ENCODE peak calls at places on chromosomes 13 and 19, in seven cellular contexts. T is gastrocnemius medialis; Y is CD8-positive, alpha-beta T cell; V is PC-3; L is IMR-90; O is body of pancreas; B is fibroblast of lung. M is an unnamed sample.

GRCh38 chr19:3785938-3786824 is at the start of gene MATK:
- DNase-seq in T (no peak), O (no peak), L (no peak), Y (no peak), V (no peak), B (no peak), M (no peak)

GRCh38 chr19:30342901-30343300 is 29.3 kb upstream of the ZNF536 start:
- DNase-seq in L (no peak), O (no peak), T (no peak), V (no peak), Y (no peak), B (no peak), M (no peak)

GRCh38 chr19:920051-920857 is 3.1 kb downstream of the KISS1R start:
- DNase-seq in O (no peak), T (no peak), Y (peak; percentile 82), V (peak; percentile 38), B (no peak), L (no peak), M (no peak)

GRCh38 chr19:13093407-13094284 is 9.0 kb downstream of the LYL1 start:
- DNase-seq in B (peak; percentile 80), O (peak; percentile 80), T (peak; percentile 83), Y (peak; percentile 87), L (peak; percentile 78), V (peak; percentile 95), M (peak; percentile 68)

GRCh38 chr13:28258401-28258800 is 120.1 kb downstream of the PAN3 start:
- DNase-seq in T (no peak), Y (no peak), L (no peak), O (no peak), B (no peak), V (no peak), M (no peak)

GRCh38 chr13:24261566-24261965 is 47.8 kb upstream of the C1QTNF9 start:
- DNase-seq in T (no peak), L (no peak), Y (peak; percentile 57), B (no peak), O (no peak), V (no peak), M (no peak)

GRCh38 chr13:111407381-111408131 is 87.1 kb downstream of the TEX29 start:
- DNase-seq in O (no peak), T (no peak), B (no peak), L (no peak), Y (no peak), V (no peak), M (no peak)

GRCh38 chr19:6138066-6138465 is 2.6 kb downstream of the ACSBG2 start:
- DNase-seq in B (no peak), T (no peak), O (no peak), V (no peak), Y (no peak), L (no peak), M (no peak)

GRCh38 chr13:109748677-109749076 is 37.7 kb downstream of the IRS2 start:
- DNase-seq in L (no peak), Y (no peak), B (no peak), O (no peak), V (no peak), T (no peak), M (no peak)

GRCh38 chr13:46894534-46894906 is 2.3 kb downstream of the HTR2A start:
- DNase-seq in B (peak; percentile 38), O (no peak), Y (no peak), L (no peak), V (peak; percentile 37), T (no peak), M (no peak)
- H3K4me3 ChIP-seq in B (peak overlapping the region; percentile 89), O (peak overlapping the region; percentile 34), Y (no peak overlapping the region), L (peak overlapping the region; percentile 63), V (peak overlapping the region; percentile 83), T (peak overlapping the region; percentile 66), M (peak overlapping the region; percentile 65)

GRCh38 chr19:18841400-18841799 is 9.6 kb downstream of the UPF1 start:
- DNase-seq in Y (peak; percentile 47), V (no peak), B (no peak), O (no peak), L (no peak), T (no peak), M (no peak)

GRCh38 chr19:18843960-18844359 is 12.2 kb downstream of the UPF1 start:
- DNase-seq in Y (no peak), B (peak; percentile 58), O (no peak), V (no peak), T (no peak), L (no peak), M (peak; percentile 23)

GRCh38 chr19:18839465-18840287 is 7.9 kb downstream of the UPF1 start:
- DNase-seq in Y (no peak), L (no peak), B (no peak), T (no peak), V (no peak), O (no peak), M (no peak)

GRCh38 chr19:18842166-18842565 is 10.4 kb downstream of the UPF1 start:
- DNase-seq in L (no peak), O (no peak), T (no peak), V (no peak), B (no peak), Y (no peak), M (no peak)

DNA sequence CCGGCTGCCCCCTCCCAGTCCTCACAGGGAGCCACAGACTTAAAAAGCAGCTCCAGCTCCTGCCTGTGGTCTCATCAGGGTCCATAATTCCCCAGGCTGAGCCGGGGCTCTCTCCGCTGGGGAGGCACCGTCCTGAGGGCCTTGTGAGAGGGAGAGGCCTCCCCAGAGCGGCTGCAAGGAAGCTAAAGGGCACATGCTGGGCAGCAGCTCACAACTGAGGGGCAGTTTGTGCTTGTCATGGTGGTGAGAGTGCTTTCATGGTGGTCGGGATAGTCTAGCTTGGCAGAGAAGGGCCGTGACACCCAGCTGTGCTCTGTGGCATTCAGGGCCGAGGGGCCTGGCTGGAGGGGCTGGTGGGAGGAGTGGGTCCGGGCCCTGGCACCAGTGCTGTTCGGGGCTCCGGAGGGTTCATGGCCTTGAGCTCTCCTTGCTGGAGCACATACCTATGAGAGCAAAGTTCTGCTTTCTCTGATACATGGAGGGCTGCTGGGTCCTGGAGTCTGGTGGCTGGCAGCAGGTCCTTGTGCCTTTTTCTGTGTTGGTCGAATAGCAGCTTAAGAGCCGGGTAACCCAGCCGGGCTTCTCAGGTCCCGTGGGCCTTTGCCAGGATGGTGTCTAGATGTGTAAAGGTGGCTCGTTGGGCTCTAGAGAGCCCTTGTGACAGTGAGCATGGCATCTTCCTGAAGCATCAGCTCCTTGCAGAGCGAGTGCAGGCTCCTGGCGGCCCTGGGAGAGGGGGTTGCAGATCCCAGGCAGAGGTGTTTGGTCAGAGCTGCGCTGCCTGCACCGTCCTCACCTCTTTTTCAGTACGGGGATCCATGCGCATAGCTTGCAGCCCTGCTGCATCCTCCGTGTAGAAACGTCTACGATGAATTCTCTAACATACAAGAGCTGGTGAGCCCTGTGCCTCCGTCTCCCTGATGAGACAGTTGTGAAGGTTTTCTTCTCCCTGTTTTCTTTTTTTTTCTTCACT is 8.8 kb downstream of the UPF1 start:
- DNase-seq in L (no peak), T (no peak), O (no peak), V (no peak), B (no peak), Y (no peak), M (no peak)
- H3K4me3 ChIP-seq in L (no peak overlapping the region), T (no peak overlapping the region), O (no peak overlapping the region), V (no peak overlapping the region), B (no peak overlapping the region), Y (no peak overlapping the region), M (no peak overlapping the region)

DNA sequence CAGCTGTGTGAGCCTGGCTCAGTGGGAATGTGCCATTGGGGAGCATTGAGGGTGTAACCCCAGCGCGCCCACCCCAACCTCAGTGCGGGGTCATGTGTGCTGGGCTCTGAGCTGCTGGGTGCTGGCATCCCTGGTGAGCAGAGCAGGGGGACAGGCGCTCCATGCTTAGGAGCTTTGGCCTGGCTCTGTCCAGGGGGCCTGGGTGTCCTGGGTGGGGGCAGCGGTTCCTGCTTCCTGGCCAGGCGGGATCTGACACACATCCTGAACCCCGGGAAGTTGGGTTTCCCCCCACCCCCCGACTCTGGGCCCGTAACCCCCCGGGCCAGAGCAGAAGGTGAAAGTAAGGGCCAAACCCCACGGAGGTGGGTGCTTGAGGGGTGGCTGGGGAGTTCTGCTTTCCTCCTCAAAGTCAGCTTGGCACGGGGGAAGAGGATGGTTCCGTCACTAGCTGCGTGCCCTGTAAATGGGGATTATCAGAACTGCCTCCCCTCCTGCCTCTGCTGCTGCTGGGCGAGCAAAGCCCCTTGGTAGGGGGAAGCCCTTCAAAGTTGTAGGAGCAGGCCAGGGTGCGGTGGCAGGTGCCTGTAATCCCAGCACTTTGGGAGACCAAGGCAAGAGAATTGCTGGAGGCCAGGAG is 1.7 kb downstream of the LRP3 start:
- DNase-seq in L (no peak), T (no peak), Y (no peak), O (no peak), V (no peak), B (no peak), M (no peak)
- H3K4me3 ChIP-seq in L (no peak overlapping the region), T (peak overlapping the region; percentile 65), Y (no peak overlapping the region), O (no peak overlapping the region), V (peak overlapping the region; percentile 72), B (peak overlapping the region; percentile 61), M (peak overlapping the region; percentile 58)

DNA sequence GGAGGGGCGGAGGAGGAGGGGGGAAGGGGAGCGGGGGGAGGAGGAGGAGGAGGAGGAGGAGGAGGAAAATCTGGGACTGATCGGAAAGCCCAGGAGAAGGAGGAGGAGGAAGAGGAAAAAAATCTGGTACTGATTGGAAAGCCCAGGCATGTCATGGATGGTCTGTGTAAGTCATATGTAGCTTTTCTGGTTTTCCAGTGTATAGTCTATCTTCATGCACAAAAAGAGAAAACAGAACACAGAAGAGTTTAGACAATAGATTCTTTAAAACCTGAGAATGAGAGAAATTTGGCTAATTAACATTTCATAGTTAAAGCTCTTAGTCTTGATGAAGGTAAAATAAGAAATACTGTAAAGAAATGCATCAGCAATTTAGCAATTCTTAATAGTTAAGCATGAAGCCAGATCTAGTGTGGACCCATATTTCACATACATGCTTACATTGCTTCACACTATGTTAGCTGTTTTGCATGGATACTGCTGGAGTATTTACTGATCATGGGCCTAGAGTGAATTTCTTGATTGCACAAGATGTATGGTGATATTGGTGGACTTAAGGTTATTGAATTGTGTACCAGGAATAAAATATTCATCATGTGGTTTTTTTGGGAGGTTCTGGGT is 41.5 kb downstream of the SUCLA2 start:
- DNase-seq in O (no peak), V (no peak), Y (no peak), T (no peak), B (no peak), L (no peak), M (no peak)
- H3K4me3 ChIP-seq in O (no peak overlapping the region), V (no peak overlapping the region), Y (no peak overlapping the region), T (no peak overlapping the region), B (no peak overlapping the region), L (no peak overlapping the region), M (no peak overlapping the region)